ENCODE peak calls at places on chromosomes 1 and 21, in five cellular contexts. S is GM06990, C is upper lobe of right lung, M is colonic mucosa, H is astrocyte of the spinal cord. Z is an unnamed sample.

GRCh38 chr1:151988405-151988851 is 5.2 kb downstream of the S100A10 start:
- DNase-seq in S (no peak), H (peak), C (no peak), M (peak), Z (peak)

GRCh38 chr21:41809891-41810596 is 43.2 kb upstream of the RIPK4 start:
- DNase-seq in C (no peak), H (no peak), S (no peak), M (no peak), Z (no peak)

GRCh38 chr1:49841767-49842166 is 182.0 kb downstream of the AGBL4 start:
- DNase-seq in H (no peak), M (no peak), S (no peak), C (no peak), Z (no peak)

GRCh38 chr21:35136106-35136505 is 87.0 kb upstream of the RUNX1 start:
- DNase-seq in S (no peak), H (no peak), C (no peak), M (no peak), Z (no peak)

GRCh38 chr1:14598007-14598497 is 433 bp upstream of the KAZN start:
- DNase-seq in C (no peak), H (no peak), M (no peak), S (no peak), Z (no peak)

GRCh38 chr1:147109041-147109440 is 63.2 kb downstream of the PRKAB2 start:
- DNase-seq in S (no peak), H (no peak), M (no peak), C (no peak), Z (no peak)

GRCh38 chr1:200665851-200666250 is 3.9 kb downstream of the DDX59 start:
- DNase-seq in H (no peak), M (no peak), S (no peak), C (no peak), Z (no peak)

GRCh38 chr1:179012033-179012432 is 13.7 kb upstream of the FAM20B start:
- DNase-seq in S (no peak), H (no peak), M (no peak), C (no peak), Z (no peak)

GRCh38 chr1:25208127-25208526 is 24.2 kb downstream of the SYF2 start:
- DNase-seq in M (no peak), C (no peak), S (no peak), H (no peak), Z (no peak)

GRCh38 chr1:180632326-180633088 is 685 bp downstream of the XPR1 start:
- DNase-seq in S (no peak), M (peak), C (peak), H (peak), Z (no peak)

GRCh38 chr21:37371041-37371397 is 4.4 kb downstream of the DYRK1A start:
- DNase-seq in H (no peak), C (no peak), S (no peak), M (no peak), Z (no peak)

GRCh38 chr21:37372127-37372731 is 5.7 kb downstream of the DYRK1A start:
- DNase-seq in S (no peak), C (no peak), M (no peak), H (no peak), Z (no peak)

GRCh38 chr21:37368536-37369279 is 2.1 kb downstream of the DYRK1A start:
- DNase-seq in S (no peak), M (peak), C (no peak), H (no peak), Z (no peak)

GRCh38 chr21:37369307-37369854 is 2.8 kb downstream of the DYRK1A start:
- DNase-seq in S (no peak), H (no peak), C (no peak), M (no peak), Z (no peak)

DNA sequence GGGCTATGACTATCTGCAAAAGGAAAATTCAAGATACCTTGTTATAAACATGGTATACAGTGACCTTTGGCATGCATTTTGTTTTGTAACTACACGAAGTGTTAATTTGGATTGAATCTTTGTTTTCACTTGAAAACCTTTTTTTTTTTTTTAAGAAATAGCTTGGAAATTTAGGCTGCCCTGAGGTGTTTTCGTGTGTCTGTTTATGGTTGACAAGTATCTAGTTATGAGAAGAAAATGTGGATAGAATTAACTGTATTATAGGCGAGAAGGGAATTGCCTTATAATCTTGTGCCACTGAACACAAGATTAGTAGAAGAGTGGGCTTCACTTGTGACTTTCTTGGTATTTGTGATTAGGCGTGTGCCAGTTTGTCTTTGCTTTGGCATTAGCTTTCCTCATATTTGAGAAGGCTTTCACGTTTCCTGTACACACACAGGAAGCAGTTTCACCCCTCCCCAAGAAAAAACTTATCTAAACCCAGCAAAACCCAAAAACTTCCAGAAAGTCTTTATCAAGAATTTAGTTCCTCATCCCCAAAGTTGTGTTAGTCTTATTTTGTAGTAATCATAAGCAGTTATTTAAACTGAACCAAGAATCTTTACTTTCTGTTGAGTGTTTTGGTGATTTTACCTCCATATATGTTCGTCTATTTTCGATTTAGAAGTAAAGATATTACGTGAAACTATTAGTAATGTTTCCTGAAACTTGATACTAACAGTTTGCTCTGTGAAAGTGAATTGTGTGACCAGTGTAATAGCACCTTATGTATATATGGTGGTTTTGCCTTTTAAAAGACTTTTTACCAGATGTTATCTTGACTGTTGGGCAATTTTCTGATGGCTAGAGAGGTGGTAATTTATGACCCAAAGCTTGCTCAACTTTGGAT is 3.8 kb downstream of the DYRK1A start:
- DNase-seq in C (no peak), M (no peak), S (peak), H (peak), Z (no peak)
- H3K4me3 ChIP-seq in C (peak), M (no peak), S (peak), H (peak), Z (peak)

GRCh38 chr1:26537951-26538352 is 8.4 kb downstream of the RPS6KA1 start:
- DNase-seq in M (peak), C (no peak), S (no peak), H (peak), Z (no peak)
- TF ChIP-seq CTCF in M (no peak), C (peak), S (peak), H (peak), Z (peak)

DNA sequence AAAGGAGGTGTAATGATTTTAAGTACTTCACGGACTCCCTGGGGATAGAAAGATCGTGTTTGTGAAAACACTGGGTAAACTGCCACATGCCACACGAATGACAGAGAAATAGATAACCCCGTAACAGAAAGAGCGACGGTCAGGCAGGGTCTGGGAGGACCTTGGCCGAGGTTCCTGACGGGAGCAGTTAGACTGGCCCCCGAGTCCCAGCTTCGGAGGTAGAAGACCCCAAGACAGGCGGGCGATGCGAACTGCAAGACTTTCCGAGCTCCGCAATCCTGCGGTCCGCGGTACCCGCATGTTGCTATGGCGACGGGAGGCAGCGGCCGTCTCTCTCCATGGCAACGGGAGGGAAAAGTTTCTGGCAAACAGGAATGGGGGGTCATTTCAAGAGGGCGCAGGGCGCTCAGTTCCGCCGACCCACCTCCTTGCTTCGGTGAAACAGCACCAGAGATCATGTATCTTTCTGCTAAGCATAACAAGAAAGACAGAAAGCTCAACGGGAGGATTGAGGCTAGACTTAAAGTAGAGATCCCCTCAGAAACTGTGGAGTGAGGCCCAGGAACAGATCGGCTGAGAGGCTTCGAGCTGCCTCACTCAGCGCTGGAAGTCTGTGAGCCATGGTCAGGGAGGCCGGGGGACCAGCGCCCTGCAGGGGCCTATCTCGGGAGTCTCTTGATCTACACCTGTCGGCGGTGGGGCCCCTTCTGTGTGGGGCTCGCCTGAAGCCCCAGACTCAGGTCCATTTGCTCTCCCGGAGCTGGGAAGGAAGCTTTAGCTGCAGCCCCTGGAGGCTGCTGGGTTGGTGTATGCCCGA is 685 bp upstream of the SYT6 start:
- DNase-seq in C (no peak), M (no peak), S (no peak), H (peak), Z (no peak)
- H3K4me3 ChIP-seq in C (no peak), M (no peak), S (no peak), H (no peak), Z (no peak)

GRCh38 chr1:35901235-35901634 is 18.2 kb downstream of the AGO1 start:
- DNase-seq in S (no peak), M (no peak), C (no peak), H (no peak), Z (no peak)

GRCh38 chr1:35899941-35900340 is 16.9 kb downstream of the AGO1 start:
- DNase-seq in M (no peak), H (no peak), C (no peak), S (no peak), Z (no peak)

GRCh38 chr1:35902671-35903070 is 19.7 kb downstream of the AGO1 start:
- DNase-seq in M (no peak), S (no peak), H (no peak), C (no peak), Z (no peak)
- TF ChIP-seq CTCF in M (no peak), S (no peak), H (no peak), C (no peak), Z (no peak)

GRCh38 chr1:153611356-153611755 is 1.6 kb downstream of the S100A16 start:
- DNase-seq in H (no peak), C (no peak), S (no peak), M (no peak), Z (no peak)
- H3K4me3 ChIP-seq in H (peak), C (peak), S (no peak), M (peak), Z (peak)

GRCh38 chr1:156259805-156260204 is 11.9 kb upstream of the PAQR6 start:
- DNase-seq in M (no peak), S (no peak), H (no peak), C (no peak), Z (no peak)
- TF ChIP-seq CTCF in M (no peak), S (peak), H (no peak), C (no peak), Z (peak)

DNA sequence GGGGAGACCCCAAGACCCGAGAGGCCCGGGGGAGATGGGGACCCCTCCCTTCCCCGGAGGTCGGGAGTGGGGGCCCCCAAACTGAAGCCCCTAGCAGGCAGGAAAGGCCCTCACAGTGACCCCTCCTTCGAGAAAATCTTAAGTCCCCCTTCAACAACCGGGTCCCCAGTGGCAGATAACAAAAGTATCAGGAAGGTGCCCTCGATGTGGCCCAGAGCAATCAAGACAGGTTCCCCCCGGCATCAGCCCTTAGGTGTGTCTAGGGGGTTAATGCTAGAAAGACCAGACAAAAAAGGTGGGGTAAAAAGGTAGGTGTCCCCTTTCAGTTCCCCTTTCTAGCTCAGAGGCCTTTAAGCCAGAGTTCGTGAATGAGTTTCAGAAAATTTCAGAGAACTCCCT is 282 bp upstream of the ECE1 start:
- DNase-seq in S (peak), M (no peak), C (no peak), H (no peak), Z (no peak)
- H3K4me3 ChIP-seq in S (peak), M (peak), C (peak), H (peak), Z (peak)

GRCh38 chr1:11955221-11955620 is 20.7 kb downstream of the PLOD1 start:
- DNase-seq in H (no peak), C (no peak), S (no peak), M (no peak), Z (no peak)
- TF ChIP-seq CTCF in H (no peak), C (no peak), S (no peak), M (no peak), Z (no peak)

Z was measured in epithelial cell of proximal tubule.